ENCODE peak calls at places on chromosomes 2 and 18, in eight cellular contexts. G is WTC11, X is glutamatergic neuron, M is AG20443, V is nucleus accumbens, Z is NAMALWA, A is brain microvascular endothelial cell, O is DMS153. K is an unnamed sample.

GRCh38 chr2:165112133-165112573 is 91.7 kb downstream of the SCN3A start:
- DNase-seq in V (no peak), O (no peak), G (no peak), Z (no peak), X (no peak), A (no peak), M (no peak), K (no peak)

GRCh38 chr2:132412021-132412420 is 4.6 kb upstream of the GPR39 start:
- DNase-seq in O (no peak), A (no peak), M (no peak), G (no peak), X (no peak), Z (no peak), V (no peak), K (no peak)

GRCh38 chr18:27599202-27599829 is 414.2 kb upstream of the CHST9 start:
- DNase-seq in Z (peak), G (peak), X (peak), M (peak), O (peak), V (peak), A (peak), K (no peak)

GRCh38 chr2:41334159-41334558 is 713.7 kb upstream of the PKDCC start:
- DNase-seq in A (no peak), M (no peak), V (no peak), X (no peak), G (no peak), O (no peak), Z (no peak), K (no peak)

GRCh38 chr2:236166157-236166780 is 1.9 kb downstream of the GBX2 start:
- DNase-seq in G (peak), X (peak), A (no peak), V (no peak), Z (no peak), M (peak), O (no peak), K (no peak)

GRCh38 chr2:238868616-238869292 is 20.9 kb downstream of the TWIST2 start:
- DNase-seq in V (no peak), M (peak), X (no peak), O (no peak), G (no peak), A (no peak), Z (no peak), K (no peak)

GRCh38 chr2:120034616-120035015 is 21.7 kb downstream of the EPB41L5 start:
- DNase-seq in O (no peak), Z (no peak), V (no peak), M (no peak), G (no peak), X (no peak), A (no peak), K (no peak)

GRCh38 chr18:77080283-77080682 is 52.3 kb downstream of the MBP start:
- DNase-seq in X (no peak), M (no peak), O (no peak), A (no peak), Z (peak), G (no peak), V (no peak), K (no peak)

GRCh38 chr2:217994776-217995274 is 8.0 kb downstream of the TNS1 start:
- DNase-seq in Z (no peak), G (no peak), O (no peak), A (peak), M (peak), X (no peak), V (no peak), K (no peak)

GRCh38 chr2:149422337-149422990 is 92.1 kb downstream of the LYPD6 start:
- DNase-seq in A (peak), O (no peak), Z (no peak), M (peak), G (no peak), V (no peak), X (no peak), K (no peak)

GRCh38 chr2:239247401-239248245 is 153.2 kb downstream of the HDAC4 start:
- DNase-seq in Z (no peak), X (no peak), G (no peak), O (no peak), M (no peak), A (no peak), V (no peak), K (no peak)

GRCh38 chr2:133841905-133842304 is 273.6 kb upstream of the NCKAP5 start:
- DNase-seq in G (no peak), V (no peak), Z (no peak), O (no peak), X (no peak), M (peak), A (peak), K (no peak)

GRCh38 chr2:145421841-145422240 is 901.9 kb upstream of the ZEB2 start:
- DNase-seq in V (no peak), A (peak), X (no peak), M (peak), G (no peak), O (no peak), Z (no peak), K (no peak)

GRCh38 chr2:203326355-203326754 is 1.8 kb upstream of the ABI2 start:
- DNase-seq in A (no peak), Z (no peak), M (no peak), X (no peak), O (no peak), G (no peak), V (no peak), K (no peak)

GRCh38 chr2:57075226-57075625 is 891.4 kb downstream of the CCDC85A start:
- DNase-seq in A (no peak), G (no peak), V (no peak), M (no peak), O (no peak), X (no peak), Z (no peak), K (no peak)

GRCh38 chr2:172888704-172889103 is 153.1 kb downstream of the RAPGEF4 start:
- DNase-seq in Z (no peak), A (no peak), O (peak), X (no peak), M (no peak), V (no peak), G (no peak), K (no peak)

GRCh38 chr2:30155202-30155601 is 8.4 kb downstream of the YPEL5 start:
- DNase-seq in Z (no peak), V (no peak), G (no peak), A (no peak), M (no peak), X (no peak), O (no peak), K (no peak)

GRCh38 chr2:60544980-60545560 is 8.4 kb downstream of the BCL11A start:
- DNase-seq in X (no peak), V (no peak), Z (no peak), G (no peak), O (no peak), A (no peak), M (no peak), K (no peak)

GRCh38 chr2:120205901-120206581 is 17.2 kb downstream of the TMEM185B start:
- DNase-seq in Z (peak), O (no peak), A (no peak), X (peak), M (peak), G (peak), V (no peak), K (no peak)